ENCODE peak calls at places on chromosomes 11 and 22, in six cellular contexts. H is HL-60, Z is lower lobe of right lung, G is left lung, V is epithelial cell of esophagus, J is fibroblast of pulmonary artery. A is an unnamed sample.

GRCh38 chr11:93783767-93784151 is 323 bp upstream of the MED17 start:
- DNase-seq in H (no peak), Z (no peak), G (no peak), V (no peak), J (no peak), A (peak; percentile 17)

GRCh38 chr11:199782-200181 is 6.9 kb downstream of the SCGB1C1 start:
- DNase-seq in H (no peak), Z (peak; percentile 35), G (peak; percentile 51), V (no peak), J (no peak), A (no peak)

GRCh38 chr11:77457340-77457739 is 16.6 kb downstream of the PAK1 start:
- DNase-seq in H (no peak), Z (no peak), G (no peak), V (no peak), J (no peak), A (no peak)

GRCh38 chr11:19816040-19816439 is 103.4 kb downstream of the NAV2 start:
- DNase-seq in H (no peak), Z (no peak), G (no peak), V (no peak), J (no peak), A (no peak)

GRCh38 chr11:102810943-102811528 is 13.1 kb upstream of the MMP1 start:
- DNase-seq in H (no peak), Z (no peak), G (no peak), V (peak; percentile 58), J (peak; percentile 38), A (no peak)

GRCh38 chr11:36657610-36658225 is 59.7 kb upstream of the RAG2 start:
- DNase-seq in H (no peak), Z (no peak), G (no peak), V (no peak), J (peak; percentile 9), A (no peak)

GRCh38 chr22:23047265-23047664 is 23.1 kb upstream of the GNAZ start:
- DNase-seq in H (no peak), Z (no peak), G (no peak), V (no peak), J (no peak), A (no peak)

GRCh38 chr11:890794-891600 is 19.6 kb downstream of the CHID1 start:
- DNase-seq in H (no peak), Z (no peak), G (no peak), V (no peak), J (no peak), A (no peak)

GRCh38 chr11:61306221-61306620 is 11.1 kb upstream of the VWCE start:
- DNase-seq in H (no peak), Z (no peak), G (no peak), V (no peak), J (no peak), A (no peak)

GRCh38 chr22:25709758-25710157 is 32.2 kb upstream of the MYO18B start:
- DNase-seq in H (no peak), Z (no peak), G (no peak), V (peak; percentile 66), J (no peak), A (peak; percentile 26)

DNA sequence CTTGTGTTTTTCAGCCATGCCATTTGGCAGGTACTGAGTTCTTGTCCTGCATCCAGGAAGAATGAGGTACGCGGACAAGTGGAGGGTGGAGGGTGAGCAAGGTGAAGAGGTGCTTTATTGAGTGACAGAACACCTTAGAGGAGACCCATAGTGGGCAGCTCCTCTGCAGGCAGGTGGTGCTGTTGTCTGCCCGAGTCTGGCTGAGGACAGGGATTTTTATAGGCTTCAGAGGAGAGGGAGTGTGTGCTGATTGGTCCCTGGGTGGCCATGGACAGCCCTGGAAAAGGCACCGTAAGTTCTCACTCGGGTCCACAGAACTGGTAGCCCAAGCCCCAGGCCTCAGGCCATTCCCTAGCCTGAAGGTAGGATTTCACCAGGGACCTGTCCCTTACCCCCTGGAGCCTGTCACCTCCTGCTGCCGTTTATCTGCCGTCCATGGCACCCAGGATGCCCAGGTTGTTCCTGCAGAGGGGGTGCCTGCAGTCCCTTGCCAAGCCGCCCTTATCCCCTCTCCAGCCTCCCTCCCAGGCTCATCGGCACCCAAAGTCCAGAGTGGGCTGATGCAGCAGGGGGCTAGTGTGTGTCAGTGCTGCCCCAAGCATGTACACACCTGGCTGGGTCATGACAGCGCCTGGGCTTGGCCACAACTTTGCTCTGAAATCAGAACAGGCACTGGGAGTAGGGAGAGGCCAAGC is 213.6 kb downstream of the LRRC4C start:
- DNase-seq in H (no peak), Z (no peak), G (peak; percentile 45), V (no peak), J (no peak), A (no peak)
- TF ChIP-seq CTCF in H (no peak), Z (no peak), G (no peak), V (no peak), J (no peak), A (no peak)

GRCh38 chr11:68844376-68844775 is 2.7 kb upstream of the CPT1A start:
- DNase-seq in H (peak; percentile 46), Z (no peak), G (no peak), V (no peak), J (no peak), A (no peak)

GRCh38 chr11:68844801-68845200 is 3.1 kb upstream of the CPT1A start:
- DNase-seq in H (no peak), Z (no peak), G (no peak), V (no peak), J (no peak), A (no peak)

GRCh38 chr11:68842427-68843051 is 823 bp upstream of the CPT1A start:
- DNase-seq in H (no peak), Z (no peak), G (no peak), V (no peak), J (no peak), A (no peak)

GRCh38 chr11:68843052-68843561 is 1.4 kb upstream of the CPT1A start:
- DNase-seq in H (peak; percentile 48), Z (no peak), G (no peak), V (no peak), J (peak; percentile 45), A (peak; percentile 72)

DNA sequence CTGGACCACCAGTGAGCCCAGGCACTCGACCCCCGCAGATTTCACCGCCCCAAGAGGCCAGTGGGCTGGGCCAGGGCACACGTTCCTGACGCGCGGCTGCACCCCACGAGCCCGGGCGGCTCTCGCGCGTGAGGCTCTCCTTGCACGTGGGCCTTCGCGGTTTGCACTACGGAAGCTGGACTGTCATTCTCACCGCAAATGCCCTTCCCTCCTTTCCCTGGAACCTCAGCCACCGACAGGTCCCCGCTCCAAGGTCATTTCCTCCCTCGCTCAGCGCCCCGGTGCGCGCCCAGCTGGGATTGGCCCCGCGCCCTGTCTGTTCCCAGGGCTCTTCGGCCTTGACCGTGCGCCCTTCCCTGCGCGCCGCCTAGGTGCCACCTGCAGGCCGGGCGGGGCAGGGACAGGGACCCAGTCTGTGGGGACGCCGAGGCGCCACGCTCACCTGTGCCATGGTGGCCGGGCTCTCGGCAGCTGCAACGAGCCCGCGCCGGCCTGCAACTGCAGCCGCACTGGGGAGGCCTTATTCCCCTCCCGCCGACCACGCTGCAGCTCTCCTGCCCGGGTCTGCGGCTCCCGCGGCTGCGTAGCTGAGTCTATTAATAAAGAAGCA is 2.1 kb upstream of the CPT1A start:
- DNase-seq in H (peak; percentile 87), Z (peak; percentile 93), G (peak; percentile 97), V (peak; percentile 73), J (no peak), A (peak; percentile 91)
- TF ChIP-seq CTCF in H (peak; percentile 19), Z (peak; percentile 73), G (peak; percentile 71), V (peak; percentile 40), J (no peak), A (peak; percentile 85)

DNA sequence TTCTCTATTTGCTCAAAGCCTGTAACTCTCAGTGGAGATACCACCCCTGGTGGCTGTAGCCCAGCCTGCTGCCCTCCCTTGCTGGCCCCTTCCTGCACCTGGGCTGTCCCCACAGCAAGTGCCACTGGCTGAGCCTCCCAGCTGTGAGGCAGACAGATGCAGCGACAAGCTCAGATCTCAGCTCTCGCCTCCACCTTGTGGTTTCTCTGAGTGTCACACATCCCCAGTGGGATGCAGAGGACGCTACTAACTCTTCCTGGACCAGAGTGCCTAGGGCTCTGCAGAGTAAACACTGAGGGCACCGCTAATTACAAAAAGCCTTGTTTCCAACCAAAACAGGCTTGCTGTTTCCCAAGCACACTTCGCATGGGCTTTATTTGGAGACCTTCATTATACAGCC is 8.9 kb downstream of the YPEL1 start:
- DNase-seq in H (peak; percentile 52), Z (no peak), G (no peak), V (peak; percentile 52), J (peak; percentile 11), A (peak; percentile 66)
- TF ChIP-seq CTCF in H (no peak), Z (no peak), G (no peak), V (peak; percentile 58), J (peak; percentile 29), A (peak; percentile 48)

GRCh38 chr11:121453589-121454299 is 977 bp upstream of the SORL1-AS1 start:
- DNase-seq in H (peak; percentile 33), Z (no peak), G (no peak), V (no peak), J (no peak), A (no peak)
- TF ChIP-seq CTCF in H (no peak), Z (no peak), G (no peak), V (no peak), J (no peak), A (no peak)

DNA sequence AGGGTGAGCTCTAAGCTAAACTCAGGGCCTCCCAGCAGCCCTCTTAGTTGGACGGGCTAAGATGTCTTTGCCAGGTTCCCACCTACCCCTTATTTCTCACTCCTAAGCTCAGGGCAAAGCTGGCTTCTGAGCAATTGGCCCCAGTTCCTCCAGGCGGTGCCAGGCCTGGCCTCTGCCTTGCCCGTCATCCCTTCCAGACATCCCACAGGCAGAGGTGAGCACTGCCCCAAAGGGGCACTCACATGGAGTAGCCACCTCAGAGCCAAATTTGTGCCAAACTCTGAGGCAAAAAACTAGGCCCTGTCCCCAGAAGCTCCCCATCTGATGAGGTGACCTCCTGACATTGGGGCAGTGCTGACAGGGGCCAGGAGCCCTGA is 9.7 kb downstream of the RHOD start:
- DNase-seq in H (no peak), Z (no peak), G (no peak), V (no peak), J (no peak), A (no peak)
- TF ChIP-seq CTCF in H (no peak), Z (no peak), G (no peak), V (no peak), J (no peak), A (no peak)

DNA sequence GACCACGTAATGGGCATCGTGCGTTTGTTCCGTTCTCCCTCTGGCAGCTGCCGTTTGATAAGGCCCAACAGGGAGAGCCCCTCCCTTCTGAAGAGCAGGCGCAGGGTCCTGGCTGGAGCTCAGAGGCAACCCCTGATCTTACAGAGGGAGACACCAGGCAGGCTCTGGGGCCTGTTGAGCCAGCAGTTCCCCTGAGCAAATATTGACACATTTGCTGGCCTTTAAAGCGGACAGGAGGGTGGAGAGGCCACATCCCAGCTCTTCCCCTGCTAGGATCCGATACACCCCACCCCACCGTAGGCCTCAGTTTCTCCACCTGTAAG is 11.8 kb upstream of the C1QTNF6 start:
- DNase-seq in H (no peak), Z (no peak), G (no peak), V (no peak), J (no peak), A (peak; percentile 53)
- TF ChIP-seq CTCF in H (no peak), Z (no peak), G (peak; percentile 27), V (no peak), J (no peak), A (no peak)

GRCh38 chr11:69841859-69842698 is 22.9 kb upstream of the FGF3 start:
- DNase-seq in H (no peak), Z (peak; percentile 16), G (no peak), V (no peak), J (peak; percentile 18), A (no peak)
- TF ChIP-seq CTCF in H (no peak), Z (peak; percentile 20), G (no peak), V (peak; percentile 20), J (peak; percentile 34), A (peak; percentile 31)

GRCh38 chr11:130534525-130534924 is 86.1 kb downstream of the ADAMTS15 start:
- DNase-seq in H (no peak), Z (no peak), G (no peak), V (no peak), J (no peak), A (no peak)
- TF ChIP-seq CTCF in H (no peak), Z (no peak), G (no peak), V (no peak), J (no peak), A (no peak)

GRCh38 chr11:117818036-117818858 is 6.3 kb downstream of the FXYD2 start:
- DNase-seq in H (no peak), Z (peak; percentile 17), G (peak; percentile 61), V (peak; percentile 77), J (peak; percentile 53), A (peak; percentile 56)
- TF ChIP-seq CTCF in H (no peak), Z (peak; percentile 37), G (peak; percentile 30), V (no peak), J (no peak), A (no peak)